ENCODE peak calls at places on chromosomes 13 and 19, in ten cellular contexts. One of them, this sample, is unnamed.

GRCh38 chr19:1811472-1811894 is 593 bp downstream of the ATP8B3 start:
- DNase-seq in neural crest cell: no peak
- DNase-seq in breast epithelium: peak; percentile 92
- DNase-seq in fibroblast of the aortic adventitia: peak; percentile 46
- DNase-seq in AG04449: no peak
- DNase-seq in right atrium auricular region: peak; percentile 86
- DNase-seq in AG09319: no peak
- DNase-seq in tibial artery: peak; percentile 70
- DNase-seq in K562: peak; percentile 90
- DNase-seq in left ventricle myocardium inferior: peak; percentile 41
- DNase-seq in this sample: no peak

GRCh38 chr13:20425819-20426219 is 99.8 kb downstream of the CRYL1 start:
- DNase-seq in neural crest cell: no peak
- DNase-seq in breast epithelium: no peak
- DNase-seq in fibroblast of the aortic adventitia: no peak
- DNase-seq in AG04449: no peak
- DNase-seq in right atrium auricular region: no peak
- DNase-seq in AG09319: no peak
- DNase-seq in tibial artery: no peak
- DNase-seq in K562: no peak
- DNase-seq in left ventricle myocardium inferior: no peak
- DNase-seq in this sample: no peak

GRCh38 chr19:38281820-38282566 is 17.6 kb downstream of the SPINT2 start:
- DNase-seq in neural crest cell: no peak
- DNase-seq in breast epithelium: no peak
- DNase-seq in fibroblast of the aortic adventitia: no peak
- DNase-seq in AG04449: no peak
- DNase-seq in right atrium auricular region: no peak
- DNase-seq in AG09319: no peak
- DNase-seq in tibial artery: no peak
- DNase-seq in K562: peak; percentile 23
- DNase-seq in left ventricle myocardium inferior: no peak
- DNase-seq in this sample: no peak

GRCh38 chr13:107788464-107789165 is 426.7 kb downstream of the LIG4 start:
- DNase-seq in neural crest cell: no peak
- DNase-seq in breast epithelium: no peak
- DNase-seq in fibroblast of the aortic adventitia: no peak
- DNase-seq in AG04449: no peak
- DNase-seq in right atrium auricular region: no peak
- DNase-seq in AG09319: no peak
- DNase-seq in tibial artery: no peak
- DNase-seq in K562: no peak
- DNase-seq in left ventricle myocardium inferior: no peak
- DNase-seq in this sample: no peak

GRCh38 chr13:112771139-112771876 is 81.5 kb downstream of the ATP11A start:
- DNase-seq in neural crest cell: no peak
- DNase-seq in breast epithelium: no peak
- DNase-seq in fibroblast of the aortic adventitia: no peak
- DNase-seq in AG04449: no peak
- DNase-seq in right atrium auricular region: no peak
- DNase-seq in AG09319: no peak
- DNase-seq in tibial artery: no peak
- DNase-seq in K562: no peak
- DNase-seq in left ventricle myocardium inferior: no peak
- DNase-seq in this sample: no peak

GRCh38 chr19:19372656-19373416 is 32.6 kb upstream of the GATAD2A start:
- DNase-seq in neural crest cell: no peak
- DNase-seq in breast epithelium: no peak
- DNase-seq in fibroblast of the aortic adventitia: peak; percentile 41
- DNase-seq in AG04449: no peak
- DNase-seq in right atrium auricular region: peak; percentile 73
- DNase-seq in AG09319: no peak
- DNase-seq in tibial artery: peak; percentile 68
- DNase-seq in K562: peak; percentile 79
- DNase-seq in left ventricle myocardium inferior: peak; percentile 66
- DNase-seq in this sample: no peak

GRCh38 chr13:26837997-26838396 is 77.4 kb upstream of the GPR12 start:
- DNase-seq in neural crest cell: no peak
- DNase-seq in breast epithelium: no peak
- DNase-seq in fibroblast of the aortic adventitia: no peak
- DNase-seq in AG04449: no peak
- DNase-seq in right atrium auricular region: peak; percentile 50
- DNase-seq in AG09319: no peak
- DNase-seq in tibial artery: no peak
- DNase-seq in K562: no peak
- DNase-seq in left ventricle myocardium inferior: peak; percentile 18
- DNase-seq in this sample: no peak

GRCh38 chr13:106275441-106276032 is 259.9 kb downstream of the EFNB2 start:
- DNase-seq in neural crest cell: no peak
- DNase-seq in breast epithelium: no peak
- DNase-seq in fibroblast of the aortic adventitia: peak; percentile 1
- DNase-seq in AG04449: no peak
- DNase-seq in right atrium auricular region: no peak
- DNase-seq in AG09319: no peak
- DNase-seq in tibial artery: no peak
- DNase-seq in K562: no peak
- DNase-seq in left ventricle myocardium inferior: no peak
- DNase-seq in this sample: no peak

GRCh38 chr13:39244561-39245230 is 206.4 kb downstream of the NHLRC3 start:
- DNase-seq in neural crest cell: no peak
- DNase-seq in breast epithelium: no peak
- DNase-seq in fibroblast of the aortic adventitia: no peak
- DNase-seq in AG04449: no peak
- DNase-seq in right atrium auricular region: no peak
- DNase-seq in AG09319: no peak
- DNase-seq in tibial artery: no peak
- DNase-seq in K562: no peak
- DNase-seq in left ventricle myocardium inferior: no peak
- DNase-seq in this sample: no peak

GRCh38 chr13:41019027-41019487 is at the start of gene ELF1:
- DNase-seq in neural crest cell: no peak
- DNase-seq in breast epithelium: no peak
- DNase-seq in fibroblast of the aortic adventitia: peak; percentile 73
- DNase-seq in AG04449: no peak
- DNase-seq in right atrium auricular region: no peak
- DNase-seq in AG09319: no peak
- DNase-seq in tibial artery: peak; percentile 49
- DNase-seq in K562: peak; percentile 43
- DNase-seq in left ventricle myocardium inferior: no peak
- DNase-seq in this sample: no peak

GRCh38 chr19:49879243-49879960 is 1.9 kb downstream of the TBC1D17 start:
- DNase-seq in neural crest cell: no peak
- DNase-seq in breast epithelium: no peak
- DNase-seq in fibroblast of the aortic adventitia: no peak
- DNase-seq in AG04449: no peak
- DNase-seq in right atrium auricular region: no peak
- DNase-seq in AG09319: no peak
- DNase-seq in tibial artery: no peak
- DNase-seq in K562: no peak
- DNase-seq in left ventricle myocardium inferior: no peak
- DNase-seq in this sample: no peak

GRCh38 chr19:51327066-51327985 is 14.6 kb downstream of the VSIG10L start:
- DNase-seq in neural crest cell: no peak
- DNase-seq in breast epithelium: peak; percentile 50
- DNase-seq in fibroblast of the aortic adventitia: peak; percentile 28
- DNase-seq in AG04449: no peak
- DNase-seq in right atrium auricular region: no peak
- DNase-seq in AG09319: no peak
- DNase-seq in tibial artery: no peak
- DNase-seq in K562: peak; percentile 95
- DNase-seq in left ventricle myocardium inferior: peak; percentile 31
- DNase-seq in this sample: no peak

GRCh38 chr13:88622362-88622973 is 951.3 kb downstream of the SLITRK5 start:
- DNase-seq in neural crest cell: no peak
- DNase-seq in breast epithelium: no peak
- DNase-seq in fibroblast of the aortic adventitia: no peak
- DNase-seq in AG04449: no peak
- DNase-seq in right atrium auricular region: no peak
- DNase-seq in AG09319: no peak
- DNase-seq in tibial artery: no peak
- DNase-seq in K562: no peak
- DNase-seq in left ventricle myocardium inferior: no peak
- DNase-seq in this sample: no peak

GRCh38 chr19:4547303-4548237 is 7.7 kb upstream of the LRG1 start:
- DNase-seq in neural crest cell: no peak
- DNase-seq in breast epithelium: no peak
- DNase-seq in fibroblast of the aortic adventitia: no peak
- DNase-seq in AG04449: no peak
- DNase-seq in right atrium auricular region: no peak
- DNase-seq in AG09319: no peak
- DNase-seq in tibial artery: no peak
- DNase-seq in K562: no peak
- DNase-seq in left ventricle myocardium inferior: no peak
- DNase-seq in this sample: no peak
- TF ChIP-seq CTCF in neural crest cell: peak; percentile 32
- TF ChIP-seq CTCF in breast epithelium: no peak
- TF ChIP-seq CTCF in fibroblast of the aortic adventitia: peak; percentile 11
- TF ChIP-seq CTCF in AG04449: peak; percentile 25
- TF ChIP-seq CTCF in right atrium auricular region: no peak
- TF ChIP-seq CTCF in AG09319: peak; percentile 22
- TF ChIP-seq CTCF in tibial artery: no peak
- TF ChIP-seq CTCF in K562: peak; percentile 50
- TF ChIP-seq CTCF in left ventricle myocardium inferior: peak; percentile 35
- TF ChIP-seq CTCF in this sample: peak; percentile 34

GRCh38 chr19:8490395-8490760 is 12.1 kb downstream of the PRAM1 start:
- DNase-seq in neural crest cell: no peak
- DNase-seq in breast epithelium: no peak
- DNase-seq in fibroblast of the aortic adventitia: no peak
- DNase-seq in AG04449: no peak
- DNase-seq in right atrium auricular region: no peak
- DNase-seq in AG09319: no peak
- DNase-seq in tibial artery: no peak
- DNase-seq in K562: no peak
- DNase-seq in left ventricle myocardium inferior: no peak
- DNase-seq in this sample: no peak

GRCh38 chr19:8494158-8494557 is 8.3 kb downstream of the PRAM1 start:
- DNase-seq in neural crest cell: no peak
- DNase-seq in breast epithelium: no peak
- DNase-seq in fibroblast of the aortic adventitia: no peak
- DNase-seq in AG04449: no peak
- DNase-seq in right atrium auricular region: no peak
- DNase-seq in AG09319: no peak
- DNase-seq in tibial artery: no peak
- DNase-seq in K562: no peak
- DNase-seq in left ventricle myocardium inferior: no peak
- DNase-seq in this sample: no peak

GRCh38 chr19:8489591-8490394 is 12.6 kb downstream of the PRAM1 start:
- DNase-seq in neural crest cell: no peak
- DNase-seq in breast epithelium: no peak
- DNase-seq in fibroblast of the aortic adventitia: no peak
- DNase-seq in AG04449: no peak
- DNase-seq in right atrium auricular region: no peak
- DNase-seq in AG09319: no peak
- DNase-seq in tibial artery: no peak
- DNase-seq in K562: no peak
- DNase-seq in left ventricle myocardium inferior: no peak
- DNase-seq in this sample: no peak

GRCh38 chr19:8490873-8491272 is 11.6 kb downstream of the PRAM1 start:
- DNase-seq in neural crest cell: no peak
- DNase-seq in breast epithelium: no peak
- DNase-seq in fibroblast of the aortic adventitia: no peak
- DNase-seq in AG04449: no peak
- DNase-seq in right atrium auricular region: no peak
- DNase-seq in AG09319: no peak
- DNase-seq in tibial artery: no peak
- DNase-seq in K562: no peak
- DNase-seq in left ventricle myocardium inferior: no peak
- DNase-seq in this sample: no peak

GRCh38 chr19:8491574-8491973 is 10.9 kb downstream of the PRAM1 start:
- DNase-seq in neural crest cell: no peak
- DNase-seq in breast epithelium: no peak
- DNase-seq in fibroblast of the aortic adventitia: no peak
- DNase-seq in AG04449: no peak
- DNase-seq in right atrium auricular region: no peak
- DNase-seq in AG09319: no peak
- DNase-seq in tibial artery: no peak
- DNase-seq in K562: peak; percentile 47
- DNase-seq in left ventricle myocardium inferior: no peak
- DNase-seq in this sample: no peak
- TF ChIP-seq CTCF in neural crest cell: no peak
- TF ChIP-seq CTCF in breast epithelium: no peak
- TF ChIP-seq CTCF in fibroblast of the aortic adventitia: peak; percentile 18
- TF ChIP-seq CTCF in AG04449: no peak
- TF ChIP-seq CTCF in right atrium auricular region: no peak
- TF ChIP-seq CTCF in AG09319: no peak
- TF ChIP-seq CTCF in tibial artery: no peak
- TF ChIP-seq CTCF in K562: no peak
- TF ChIP-seq CTCF in left ventricle myocardium inferior: no peak
- TF ChIP-seq CTCF in this sample: no peak

DNA sequence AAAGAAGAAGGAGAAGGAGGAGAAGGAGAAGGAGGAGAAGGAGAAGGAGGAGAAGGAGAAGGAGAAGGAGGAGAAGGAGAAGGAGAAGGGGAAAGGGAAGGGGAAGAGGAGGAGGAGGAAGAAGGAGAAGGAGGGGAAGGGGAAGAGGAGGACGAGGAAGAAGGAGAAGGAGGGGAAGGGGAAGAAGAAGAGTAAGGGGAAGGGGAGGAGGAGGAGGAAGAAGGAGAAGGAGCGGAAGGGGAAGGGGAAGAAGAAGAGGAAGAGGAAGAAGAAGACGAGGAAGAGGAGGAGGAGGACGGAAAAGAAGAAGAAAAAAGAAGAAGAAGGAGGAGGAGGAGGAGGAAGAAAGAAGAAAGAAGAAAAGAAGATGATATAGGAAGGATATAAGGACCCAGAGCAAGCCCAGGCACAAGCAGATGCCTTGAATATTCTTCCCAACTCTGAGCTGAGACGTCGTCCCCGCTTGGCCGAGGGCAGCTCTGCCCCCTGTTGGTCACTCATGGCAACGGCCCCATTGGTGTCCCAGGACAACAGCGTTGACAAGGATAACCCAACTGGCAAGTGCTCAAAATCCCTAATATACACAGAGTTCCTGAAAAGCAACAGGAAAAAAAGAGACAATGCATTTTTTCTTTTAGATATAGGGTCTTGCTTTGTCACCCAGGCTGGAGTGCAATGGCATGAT is 30.6 kb upstream of the IGSF23 start:
- DNase-seq in neural crest cell: peak; percentile 34
- DNase-seq in breast epithelium: no peak
- DNase-seq in fibroblast of the aortic adventitia: peak; percentile 32
- DNase-seq in AG04449: no peak
- DNase-seq in right atrium auricular region: no peak
- DNase-seq in AG09319: no peak
- DNase-seq in tibial artery: no peak
- DNase-seq in K562: peak; percentile 78
- DNase-seq in left ventricle myocardium inferior: no peak
- DNase-seq in this sample: no peak
- TF ChIP-seq CTCF in neural crest cell: peak; percentile 66
- TF ChIP-seq CTCF in breast epithelium: peak; percentile 13
- TF ChIP-seq CTCF in fibroblast of the aortic adventitia: peak; percentile 70
- TF ChIP-seq CTCF in AG04449: peak; percentile 52
- TF ChIP-seq CTCF in right atrium auricular region: peak; percentile 53
- TF ChIP-seq CTCF in AG09319: peak; percentile 46
- TF ChIP-seq CTCF in tibial artery: no peak
- TF ChIP-seq CTCF in K562: peak; percentile 80
- TF ChIP-seq CTCF in left ventricle myocardium inferior: peak; percentile 63
- TF ChIP-seq CTCF in this sample: peak; percentile 56

GRCh38 chr19:30441011-30441410 is 68.8 kb downstream of the ZNF536 start:
- DNase-seq in neural crest cell: no peak
- DNase-seq in breast epithelium: no peak
- DNase-seq in fibroblast of the aortic adventitia: no peak
- DNase-seq in AG04449: no peak
- DNase-seq in right atrium auricular region: no peak
- DNase-seq in AG09319: no peak
- DNase-seq in tibial artery: no peak
- DNase-seq in K562: no peak
- DNase-seq in left ventricle myocardium inferior: no peak
- DNase-seq in this sample: no peak
- TF ChIP-seq CTCF in neural crest cell: no peak
- TF ChIP-seq CTCF in breast epithelium: no peak
- TF ChIP-seq CTCF in fibroblast of the aortic adventitia: no peak
- TF ChIP-seq CTCF in AG04449: no peak
- TF ChIP-seq CTCF in right atrium auricular region: no peak
- TF ChIP-seq CTCF in AG09319: no peak
- TF ChIP-seq CTCF in tibial artery: no peak
- TF ChIP-seq CTCF in K562: no peak
- TF ChIP-seq CTCF in left ventricle myocardium inferior: no peak
- TF ChIP-seq CTCF in this sample: no peak